ENCODE peak calls at places on chromosomes 2 and 18, in nine cellular contexts. L, W, Q, Z, S, U, N, C and O are unnamed samples.

GRCh38 chr2:238227587-238228032 is 12.2 kb downstream of the HES6 start:
- DNase-seq in N (no peak), Q (no peak), U (no peak), W (no peak), L (no peak), Z (no peak), S (no peak), C (no peak), O (no peak)

GRCh38 chr2:50582164-50582563 is 449.8 kb downstream of the NRXN1 start:
- DNase-seq in W (no peak), N (no peak), Q (no peak), L (no peak), C (no peak), U (no peak), Z (no peak), S (no peak), O (no peak)

GRCh38 chr2:27703638-27704341 is 40.1 kb downstream of the SLC4A1AP start:
- DNase-seq in N (peak), U (peak), Q (peak), C (peak), W (peak), Z (peak), L (peak), S (peak), O (peak)

GRCh38 chr2:188382107-188382506 is 90.4 kb downstream of the GULP1 start:
- DNase-seq in N (no peak), L (no peak), S (no peak), C (peak), W (no peak), Z (no peak), Q (no peak), U (no peak), O (no peak)

GRCh38 chr2:177429688-177430325 is 37.2 kb downstream of the AGPS start:
- DNase-seq in C (peak), Q (no peak), U (peak), N (no peak), W (peak), Z (no peak), L (no peak), S (no peak), O (no peak)

GRCh38 chr2:163155279-163155883 is 316.8 kb upstream of the KCNH7 start:
- DNase-seq in L (no peak), W (no peak), C (peak), S (no peak), Q (peak), U (peak), Z (peak), N (no peak), O (no peak)

GRCh38 chr2:233354971-233355574 is 779 bp downstream of the DGKD start:
- DNase-seq in N (peak), Z (peak), S (no peak), Q (peak), W (no peak), C (peak), U (no peak), L (no peak), O (peak)

GRCh38 chr2:74603282-74604000 is 44.7 kb downstream of the M1AP start:
- DNase-seq in Z (no peak), C (no peak), L (no peak), W (no peak), U (no peak), Q (no peak), S (no peak), N (no peak), O (no peak)

GRCh38 chr18:2662990-2663389 is 7.5 kb downstream of the SMCHD1 start:
- DNase-seq in W (no peak), C (no peak), Q (no peak), S (no peak), Z (no peak), L (no peak), N (no peak), U (no peak), O (no peak)

GRCh38 chr2:51219468-51219867 is 187.5 kb upstream of the NRXN1 start:
- DNase-seq in C (peak), Z (no peak), N (no peak), S (no peak), L (no peak), U (no peak), W (peak), Q (no peak), O (no peak)